ENCODE peak calls at places on chromosomes 16 and 17, in eight cellular contexts. Y is fibroblast of lung, O is keratinocyte, B is K562, N is neuronal stem cell, W is H1, P is GM23248, X is H9. I is an unnamed sample.

GRCh38 chr17:1516403-1517161 is at the start of gene INPP5K:
- DNase-seq in N (peak; percentile 94), X (peak; percentile 99), Y (peak; percentile 98), W (peak; percentile 89), B (peak; percentile 94), O (peak; percentile 88), P (peak; percentile 100), I (peak; percentile 98)

GRCh38 chr16:30094541-30095165 is 1.4 kb downstream of the YPEL3 start:
- DNase-seq in O (no peak), P (no peak), Y (no peak), B (no peak), W (no peak), N (peak; percentile 50), X (no peak), I (no peak)

GRCh38 chr16:88630941-88631340 is 7.4 kb upstream of the IL17C start:
- DNase-seq in X (no peak), Y (no peak), O (no peak), W (no peak), P (no peak), N (no peak), B (no peak), I (no peak)

GRCh38 chr16:90011196-90011819 is 7.9 kb downstream of the DBNDD1 start:
- DNase-seq in Y (no peak), B (no peak), O (no peak), N (no peak), W (no peak), X (no peak), P (no peak), I (no peak)

GRCh38 chr16:1706386-1707192 is 594 bp downstream of the MAPK8IP3 start:
- DNase-seq in X (no peak), P (peak; percentile 73), N (no peak), Y (peak; percentile 32), W (no peak), B (peak; percentile 56), O (no peak), I (peak; percentile 60)

GRCh38 chr17:65544658-65545057 is 16.8 kb downstream of the AXIN2 start:
- DNase-seq in P (no peak), B (no peak), O (no peak), W (no peak), X (no peak), N (no peak), Y (no peak), I (no peak)

GRCh38 chr17:27540300-27541105 is 84.3 kb downstream of the KSR1 start:
- DNase-seq in N (no peak), W (no peak), Y (peak; percentile 100), X (no peak), P (peak; percentile 98), B (no peak), O (no peak), I (peak; percentile 100)

GRCh38 chr16:68257251-68257905 is 6.9 kb upstream of the SLC7A6 start:
- DNase-seq in O (no peak), X (no peak), N (no peak), P (peak; percentile 29), Y (no peak), B (no peak), W (no peak), I (no peak)

GRCh38 chr16:88639231-88640038 is 1.1 kb downstream of the IL17C start:
- DNase-seq in X (peak; percentile 92), P (peak; percentile 46), B (no peak), W (no peak), N (no peak), Y (no peak), O (no peak), I (no peak)

GRCh38 chr16:67431077-67431804 is at the start of gene HSD11B2:
- DNase-seq in Y (peak; percentile 36), P (peak; percentile 85), W (no peak), X (peak; percentile 81), N (peak; percentile 48), O (no peak), B (no peak), I (peak; percentile 54)

GRCh38 chr17:66779186-66779585 is 55.7 kb upstream of the CACNG5 start:
- DNase-seq in O (no peak), N (no peak), Y (no peak), P (no peak), B (no peak), W (no peak), X (peak; percentile 14), I (no peak)
- H3K9ac ChIP-seq in O (no peak overlapping the region), N (no peak overlapping the region), Y (no peak overlapping the region), P (no peak overlapping the region), B (no peak overlapping the region), W (no peak overlapping the region), X (no peak overlapping the region), I (no peak overlapping the region)

GRCh38 chr17:75892556-75893224 is 4.1 kb downstream of the TRIM65 start:
- DNase-seq in P (no peak), O (no peak), X (peak; percentile 29), W (no peak), B (no peak), N (no peak), Y (no peak), I (no peak)

GRCh38 chr17:75891605-75892555 is 4.9 kb downstream of the TRIM65 start:
- DNase-seq in B (no peak), N (no peak), O (no peak), W (no peak), X (no peak), P (no peak), Y (no peak), I (no peak)

GRCh38 chr17:75896360-75897075 is at the start of gene TRIM65:
- DNase-seq in P (peak; percentile 97), X (peak; percentile 88), Y (peak; percentile 78), B (peak; percentile 93), N (peak; percentile 80), O (no peak), W (no peak), I (peak; percentile 82)

GRCh38 chr17:75893305-75894048 is 3.3 kb downstream of the TRIM65 start:
- DNase-seq in N (no peak), O (no peak), P (no peak), B (no peak), W (no peak), X (peak; percentile 28), Y (no peak), I (no peak)

DNA sequence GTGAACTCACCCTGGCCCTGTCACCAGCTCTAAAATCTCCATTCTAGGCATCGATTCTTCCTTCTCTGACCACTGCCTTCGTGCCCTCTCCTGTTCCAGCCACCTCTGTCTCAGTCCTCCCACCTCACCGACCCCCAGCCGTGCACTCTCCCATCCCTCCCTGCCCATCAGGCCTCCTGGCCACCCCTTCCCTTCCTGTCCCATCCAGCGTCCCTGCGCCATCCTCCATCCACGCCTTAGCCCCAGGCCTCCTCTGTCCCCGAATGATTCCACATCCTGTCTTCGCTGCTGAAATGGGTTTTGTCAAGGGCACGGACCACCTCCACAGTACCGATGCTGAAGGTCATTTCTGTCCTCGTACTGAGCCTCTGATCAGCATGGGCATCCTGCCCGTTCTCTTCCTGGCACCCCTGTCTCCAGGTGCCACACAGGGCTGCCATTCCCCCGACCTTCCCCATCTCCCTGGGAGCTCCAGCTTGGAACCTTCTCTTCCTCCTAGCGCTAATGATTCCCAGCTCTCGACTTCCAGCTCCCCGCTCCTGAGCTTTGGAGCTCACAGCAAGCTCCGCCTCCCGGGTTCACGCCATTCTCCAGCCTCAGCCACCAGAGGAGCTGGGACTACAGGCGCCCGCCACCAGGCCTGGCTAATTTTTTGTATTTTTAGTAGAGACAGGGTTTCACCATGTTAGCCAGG is 2.6 kb downstream of the TRIM65 start:
- DNase-seq in N (no peak), X (peak; percentile 75), O (no peak), B (no peak), P (no peak), W (no peak), Y (no peak), I (no peak)
- H3K9ac ChIP-seq in N (peak overlapping the region; percentile 75), X (no peak overlapping the region), O (no peak overlapping the region), B (peak overlapping the region; percentile 100), P (no peak overlapping the region), W (no peak overlapping the region), Y (no peak overlapping the region), I (peak overlapping the region; percentile 24)

DNA sequence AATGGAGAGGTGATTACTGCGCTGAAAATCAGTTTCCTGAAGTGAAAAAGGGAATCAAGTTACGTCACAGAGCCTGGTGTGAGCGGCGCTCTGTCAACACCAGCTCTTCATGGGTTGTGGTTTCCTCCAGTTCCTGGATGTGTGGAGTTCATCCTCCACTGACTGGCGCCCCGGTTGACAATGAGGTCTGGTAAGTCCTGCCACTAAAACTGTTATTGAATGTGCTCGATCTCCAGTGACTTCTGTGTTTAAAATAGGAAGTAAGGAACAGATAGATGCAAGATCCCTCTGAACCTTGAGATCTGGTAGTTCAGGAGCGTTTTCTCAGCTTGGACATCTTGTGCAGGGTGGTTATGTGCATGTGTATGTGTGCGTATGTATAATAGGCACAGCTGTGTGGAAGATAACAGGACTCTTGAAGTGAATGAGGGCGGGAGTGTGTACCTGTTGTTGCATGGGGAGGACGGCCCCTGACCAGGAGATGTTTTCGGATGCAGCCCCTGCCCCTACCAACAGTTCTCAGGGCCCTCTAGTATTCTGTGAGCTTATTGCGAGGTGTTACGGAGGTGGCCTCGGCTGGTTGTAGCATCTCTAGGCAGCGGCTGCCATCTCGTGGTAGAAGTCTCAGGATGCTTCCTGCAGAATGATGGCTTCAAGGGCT is 22.0 kb upstream of the GOT2 start:
- DNase-seq in B (peak; percentile 67), X (peak; percentile 82), Y (peak; percentile 74), N (peak; percentile 62), P (peak; percentile 86), W (peak; percentile 61), O (peak; percentile 15), I (peak; percentile 65)
- H3K9ac ChIP-seq in B (no peak overlapping the region), X (no peak overlapping the region), Y (no peak overlapping the region), N (no peak overlapping the region), P (no peak overlapping the region), W (no peak overlapping the region), O (no peak overlapping the region), I (no peak overlapping the region)

GRCh38 chr17:66777689-66778225 is 57.2 kb upstream of the CACNG5 start:
- DNase-seq in X (peak; percentile 95), P (peak; percentile 10), N (no peak), Y (no peak), W (peak; percentile 78), B (no peak), O (no peak), I (peak; percentile 43)

GRCh38 chr17:66775262-66775661 is 59.7 kb upstream of the CACNG5 start:
- DNase-seq in P (no peak), N (no peak), O (no peak), X (peak; percentile 28), W (no peak), Y (no peak), B (no peak), I (no peak)

GRCh38 chr17:66778531-66778930 is 56.4 kb upstream of the CACNG5 start:
- DNase-seq in O (no peak), B (no peak), X (peak; percentile 28), N (no peak), W (no peak), P (no peak), Y (no peak), I (no peak)

GRCh38 chr17:66775881-66776400 is 59.0 kb upstream of the CACNG5 start:
- DNase-seq in O (no peak), N (no peak), B (no peak), X (peak; percentile 44), W (no peak), Y (no peak), P (no peak), I (no peak)

DNA sequence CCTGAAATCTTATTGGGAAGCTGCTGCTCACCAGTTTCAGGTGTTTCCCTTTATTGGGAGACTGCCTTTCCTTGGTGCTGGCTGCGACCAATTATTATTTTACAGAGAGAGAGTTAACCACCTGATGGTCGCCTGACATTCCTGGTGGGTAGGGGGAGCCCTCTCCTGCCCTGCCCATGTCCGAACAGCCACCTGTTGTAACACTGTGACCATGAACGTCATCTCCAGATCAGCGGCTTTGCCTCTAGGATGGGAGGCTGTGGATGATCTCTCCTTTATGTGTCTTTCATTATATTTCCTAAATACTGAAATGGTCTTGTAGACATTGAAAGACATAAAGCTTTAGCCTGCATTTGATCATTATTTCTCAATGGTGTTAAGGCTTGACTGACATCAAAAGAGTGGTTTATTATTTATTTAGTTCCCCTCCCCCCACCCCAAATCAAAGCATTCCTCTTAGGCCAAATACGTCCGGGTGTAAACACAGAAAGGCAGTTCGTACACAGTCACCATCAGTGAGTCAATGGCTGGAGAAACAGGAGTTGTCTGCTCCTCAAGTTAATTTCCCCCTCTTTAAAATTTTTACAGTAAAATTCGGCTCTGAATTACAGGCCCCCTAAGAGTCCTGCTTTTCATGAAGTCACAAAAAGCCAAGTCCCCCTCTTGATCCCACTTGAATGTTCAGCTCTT is 57.8 kb upstream of the CACNG5 start:
- DNase-seq in N (no peak), W (no peak), B (no peak), X (peak; percentile 34), Y (no peak), O (no peak), P (no peak), I (peak; percentile 40)
- H3K9ac ChIP-seq in N (no peak overlapping the region), W (no peak overlapping the region), B (no peak overlapping the region), X (no peak overlapping the region), Y (no peak overlapping the region), O (no peak overlapping the region), P (no peak overlapping the region), I (no peak overlapping the region)